ENCODE peak calls at places on chromosome 1, in six cellular contexts. One of them, this sample, is unnamed.

GRCh38 chr1:26274801-26275425 is 5.0 kb upstream of the SH3BGRL3 start:
- DNase-seq in psoas muscle: no peak
- DNase-seq in right atrium auricular region: no peak
- DNase-seq in Karpas-422: no peak
- DNase-seq in H1: no peak
- DNase-seq in colonic mucosa: no peak
- DNase-seq in this sample: no peak

GRCh38 chr1:107404756-107405155 is 263.9 kb downstream of the NTNG1 start:
- DNase-seq in psoas muscle: no peak
- DNase-seq in right atrium auricular region: no peak
- DNase-seq in Karpas-422: no peak
- DNase-seq in H1: no peak
- DNase-seq in colonic mucosa: no peak
- DNase-seq in this sample: no peak

GRCh38 chr1:221851341-221851740 is 109.5 kb upstream of the DUSP10 start:
- DNase-seq in psoas muscle: no peak
- DNase-seq in right atrium auricular region: no peak
- DNase-seq in Karpas-422: no peak
- DNase-seq in H1: no peak
- DNase-seq in colonic mucosa: no peak
- DNase-seq in this sample: no peak

GRCh38 chr1:225209153-225209552 is 218.7 kb downstream of the LBR start:
- DNase-seq in psoas muscle: no peak
- DNase-seq in right atrium auricular region: no peak
- DNase-seq in Karpas-422: no peak
- DNase-seq in H1: no peak
- DNase-seq in colonic mucosa: no peak
- DNase-seq in this sample: no peak

GRCh38 chr1:48681476-48682305 is 95.0 kb downstream of the BEND5 start:
- DNase-seq in psoas muscle: no peak
- DNase-seq in right atrium auricular region: no peak
- DNase-seq in Karpas-422: no peak
- DNase-seq in H1: no peak
- DNase-seq in colonic mucosa: no peak
- DNase-seq in this sample: no peak

GRCh38 chr1:180893614-180894013 is 19.1 kb upstream of the KIAA1614 start:
- DNase-seq in psoas muscle: no peak
- DNase-seq in right atrium auricular region: peak; percentile 42
- DNase-seq in Karpas-422: no peak
- DNase-seq in H1: peak; percentile 35
- DNase-seq in colonic mucosa: no peak
- DNase-seq in this sample: no peak

GRCh38 chr1:57393058-57393457 is 30.8 kb downstream of the DAB1 start:
- DNase-seq in psoas muscle: no peak
- DNase-seq in right atrium auricular region: no peak
- DNase-seq in Karpas-422: no peak
- DNase-seq in H1: no peak
- DNase-seq in colonic mucosa: no peak
- DNase-seq in this sample: no peak

GRCh38 chr1:916173-917075 is 7.3 kb upstream of the SAMD11 start:
- DNase-seq in psoas muscle: peak; percentile 36
- DNase-seq in right atrium auricular region: no peak
- DNase-seq in Karpas-422: no peak
- DNase-seq in H1: no peak
- DNase-seq in colonic mucosa: no peak
- DNase-seq in this sample: no peak

GRCh38 chr1:30241681-30242080 is 481.7 kb downstream of the MATN1 start:
- DNase-seq in psoas muscle: no peak
- DNase-seq in right atrium auricular region: no peak
- DNase-seq in Karpas-422: no peak
- DNase-seq in H1: no peak
- DNase-seq in colonic mucosa: no peak
- DNase-seq in this sample: no peak

DNA sequence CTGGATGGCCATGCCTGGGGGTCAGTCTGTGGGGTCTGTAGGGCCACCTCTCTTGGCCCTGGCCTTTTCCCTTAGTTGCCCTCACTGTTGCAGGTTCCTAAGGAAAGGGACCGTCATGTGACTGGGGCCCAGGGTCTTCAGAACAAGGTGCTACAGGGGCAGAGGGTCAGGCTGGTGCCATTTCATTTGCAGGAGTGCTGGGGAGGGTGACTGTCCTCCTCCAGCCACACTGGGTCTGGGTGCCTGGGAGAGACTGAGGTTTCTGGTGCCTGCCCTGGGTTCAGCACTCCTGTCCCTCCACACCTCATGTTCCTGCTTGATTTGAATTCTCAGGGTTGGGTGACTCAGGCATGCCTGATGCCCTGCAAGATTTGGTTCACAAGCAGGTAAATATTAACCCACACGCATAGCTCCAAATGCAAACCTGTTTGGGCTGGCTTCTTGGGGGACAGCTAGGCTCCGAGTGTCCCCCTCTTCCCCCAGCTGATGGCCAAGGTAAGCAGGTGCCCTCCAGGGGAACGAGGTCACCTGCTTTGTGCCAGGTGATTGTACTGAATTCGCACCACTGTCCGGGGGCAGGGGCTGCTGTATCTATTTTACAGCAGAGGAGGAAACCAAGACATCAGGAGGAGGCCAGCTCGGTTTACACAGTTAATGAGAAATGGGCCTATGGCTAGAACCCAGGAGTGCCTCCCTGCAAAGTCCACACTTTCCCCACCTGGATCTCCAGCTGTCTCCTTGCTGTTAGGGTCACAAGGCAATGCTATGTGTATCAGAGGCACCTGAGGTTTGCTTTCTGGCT is 20.3 kb downstream of the ARHGEF10L start:
- DNase-seq in psoas muscle: no peak
- DNase-seq in right atrium auricular region: no peak
- DNase-seq in Karpas-422: no peak
- DNase-seq in H1: no peak
- DNase-seq in colonic mucosa: peak; percentile 71
- DNase-seq in this sample: no peak
- H3K27ac ChIP-seq in psoas muscle: peak overlapping the region; percentile 85
- H3K27ac ChIP-seq in right atrium auricular region: peak overlapping the region; percentile 98
- H3K27ac ChIP-seq in Karpas-422: no peak overlapping the region
- H3K27ac ChIP-seq in H1: peak overlapping the region; percentile 22
- H3K27ac ChIP-seq in colonic mucosa: peak overlapping the region; percentile 47
- H3K27ac ChIP-seq in this sample: no peak overlapping the region

GRCh38 chr1:91594383-91595065 is 93.9 kb downstream of the CDC7 start:
- DNase-seq in psoas muscle: no peak
- DNase-seq in right atrium auricular region: no peak
- DNase-seq in Karpas-422: no peak
- DNase-seq in H1: no peak
- DNase-seq in colonic mucosa: no peak
- DNase-seq in this sample: no peak
- H3K27ac ChIP-seq in psoas muscle: no peak overlapping the region
- H3K27ac ChIP-seq in right atrium auricular region: no peak overlapping the region
- H3K27ac ChIP-seq in Karpas-422: no peak overlapping the region
- H3K27ac ChIP-seq in H1: no peak overlapping the region
- H3K27ac ChIP-seq in colonic mucosa: no peak overlapping the region
- H3K27ac ChIP-seq in this sample: no peak overlapping the region

DNA sequence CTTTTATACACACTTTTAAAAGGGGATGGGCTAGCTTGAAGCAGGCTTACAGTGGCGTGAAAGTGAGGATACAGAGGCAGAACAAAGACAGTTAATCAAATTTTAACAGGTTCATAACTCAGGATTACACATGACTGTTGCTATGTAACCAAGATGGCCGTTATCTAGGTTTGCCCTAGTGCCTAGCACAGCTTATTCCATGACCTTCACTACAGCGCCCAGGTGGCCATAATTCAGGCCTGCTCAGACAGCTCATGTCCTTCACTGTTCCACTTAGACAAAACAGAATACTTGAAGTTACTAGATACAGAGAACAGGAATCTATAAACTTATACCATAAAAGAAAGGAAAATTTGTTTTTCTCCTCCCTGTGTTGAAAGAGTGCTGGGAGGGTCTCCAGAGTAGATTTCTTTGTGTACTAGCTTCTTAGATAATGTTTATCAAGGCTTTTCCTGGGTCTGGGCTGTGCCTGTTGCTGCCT is 6.2 kb upstream of the SPRR2F start:
- DNase-seq in psoas muscle: no peak
- DNase-seq in right atrium auricular region: no peak
- DNase-seq in Karpas-422: no peak
- DNase-seq in H1: no peak
- DNase-seq in colonic mucosa: no peak
- DNase-seq in this sample: no peak
- H3K27ac ChIP-seq in psoas muscle: no peak overlapping the region
- H3K27ac ChIP-seq in right atrium auricular region: no peak overlapping the region
- H3K27ac ChIP-seq in Karpas-422: no peak overlapping the region
- H3K27ac ChIP-seq in H1: no peak overlapping the region
- H3K27ac ChIP-seq in colonic mucosa: no peak overlapping the region
- H3K27ac ChIP-seq in this sample: no peak overlapping the region

GRCh38 chr1:47519971-47520370 is 82.1 kb downstream of the FOXD2 start:
- DNase-seq in psoas muscle: no peak
- DNase-seq in right atrium auricular region: no peak
- DNase-seq in Karpas-422: no peak
- DNase-seq in H1: no peak
- DNase-seq in colonic mucosa: no peak
- DNase-seq in this sample: no peak

GRCh38 chr1:47523812-47524170 is 85.9 kb downstream of the FOXD2 start:
- DNase-seq in psoas muscle: no peak
- DNase-seq in right atrium auricular region: no peak
- DNase-seq in Karpas-422: no peak
- DNase-seq in H1: no peak
- DNase-seq in colonic mucosa: no peak
- DNase-seq in this sample: no peak

GRCh38 chr1:47522890-47523811 is 85.3 kb downstream of the FOXD2 start:
- DNase-seq in psoas muscle: no peak
- DNase-seq in right atrium auricular region: no peak
- DNase-seq in Karpas-422: no peak
- DNase-seq in H1: no peak
- DNase-seq in colonic mucosa: no peak
- DNase-seq in this sample: no peak

GRCh38 chr1:47519491-47519890 is 81.6 kb downstream of the FOXD2 start:
- DNase-seq in psoas muscle: no peak
- DNase-seq in right atrium auricular region: no peak
- DNase-seq in Karpas-422: no peak
- DNase-seq in H1: no peak
- DNase-seq in colonic mucosa: no peak
- DNase-seq in this sample: no peak

GRCh38 chr1:47521034-47521871 is 83.4 kb downstream of the FOXD2 start:
- DNase-seq in psoas muscle: no peak
- DNase-seq in right atrium auricular region: no peak
- DNase-seq in Karpas-422: no peak
- DNase-seq in H1: no peak
- DNase-seq in colonic mucosa: no peak
- DNase-seq in this sample: no peak
- H3K27ac ChIP-seq in psoas muscle: no peak overlapping the region
- H3K27ac ChIP-seq in right atrium auricular region: no peak overlapping the region
- H3K27ac ChIP-seq in Karpas-422: no peak overlapping the region
- H3K27ac ChIP-seq in H1: no peak overlapping the region
- H3K27ac ChIP-seq in colonic mucosa: no peak overlapping the region
- H3K27ac ChIP-seq in this sample: no peak overlapping the region